ENCODE peak calls at places on chromosomes 6 and 20, in eight cellular contexts. Z is psoas muscle; M is nucleus accumbens; B is lower lobe of right lung; N is erythroblast; Y is activated effector memory CD4-positive, alpha-beta T cell treated with Interleukin-2 at 50 U/mL for 16 hours; U is activated T-helper 1 cell treated with anti-CD3 and anti-CD28 coated beads, Interleukin-2, amount 50 U/mL, for 16 hours; V is AG10803. F is an unnamed sample.

GRCh38 chr20:10673176-10673830 is 496 bp downstream of the JAG1 start:
- DNase-seq in Z (peak; percentile 27), M (no peak), B (peak; percentile 59), N (peak; percentile 56), Y (no peak), U (no peak), V (peak; percentile 29), F (peak; percentile 41)

GRCh38 chr6:54717849-54718455 is 128.6 kb upstream of the FAM83B start:
- DNase-seq in Z (no peak), M (no peak), B (no peak), N (peak; percentile 40), Y (no peak), U (no peak), V (peak; percentile 33), F (peak; percentile 12)

GRCh38 chr6:38371312-38371672 is 268.4 kb downstream of the BTBD9 start:
- DNase-seq in Z (no peak), M (no peak), B (no peak), N (no peak), Y (no peak), U (no peak), V (no peak), F (no peak)

GRCh38 chr20:53660947-53661381 is 67.3 kb upstream of the ZNF217 start:
- DNase-seq in Z (no peak), M (no peak), B (no peak), N (no peak), Y (no peak), U (no peak), V (peak; percentile 57), F (no peak)

GRCh38 chr6:35260642-35261570 is 1.4 kb downstream of the ZNF76 start:
- DNase-seq in Z (no peak), M (no peak), B (no peak), N (no peak), Y (no peak), U (no peak), V (no peak), F (no peak)

GRCh38 chr6:38658768-38659167 is 19.0 kb upstream of the BTBD9 start:
- DNase-seq in Z (no peak), M (no peak), B (no peak), N (no peak), Y (no peak), U (no peak), V (no peak), F (no peak)

GRCh38 chr6:11265932-11266331 is 33.5 kb upstream of the NEDD9 start:
- DNase-seq in Z (no peak), M (no peak), B (no peak), N (no peak), Y (no peak), U (no peak), V (no peak), F (no peak)

GRCh38 chr6:51843470-51844390 is 243.7 kb downstream of the PKHD1 start:
- DNase-seq in Z (no peak), M (no peak), B (no peak), N (no peak), Y (no peak), U (no peak), V (no peak), F (no peak)

GRCh38 chr6:126064994-126065401 is 78.7 kb downstream of the TRMT11 start:
- DNase-seq in Z (no peak), M (no peak), B (no peak), N (peak; percentile 48), Y (no peak), U (no peak), V (no peak), F (no peak)

GRCh38 chr6:79138146-79138545 is 60.1 kb upstream of the PHIP start:
- DNase-seq in Z (no peak), M (no peak), B (no peak), N (no peak), Y (no peak), U (no peak), V (peak; percentile 42), F (no peak)

GRCh38 chr6:75824160-75824559 is 75.1 kb downstream of the MYO6 start:
- DNase-seq in Z (no peak), M (no peak), B (no peak), N (no peak), Y (no peak), U (no peak), V (no peak), F (no peak)

GRCh38 chr6:89371849-89372505 is 19.5 kb upstream of the UBE2J1 start:
- DNase-seq in Z (peak; percentile 77), M (peak; percentile 68), B (peak; percentile 85), N (peak; percentile 68), Y (peak; percentile 71), U (peak; percentile 55), V (peak; percentile 53), F (peak; percentile 73)

GRCh38 chr6:31898200-31899011 is 908 bp upstream of the EHMT2 start:
- DNase-seq in Z (no peak), M (no peak), B (no peak), N (peak; percentile 69), Y (peak; percentile 18), U (no peak), V (peak; percentile 22), F (peak; percentile 43)

GRCh38 chr6:159836294-159837140 is 36.4 kb downstream of the PNLDC1 start:
- DNase-seq in Z (peak; percentile 47), M (no peak), B (peak; percentile 35), N (no peak), Y (no peak), U (no peak), V (no peak), F (no peak)

GRCh38 chr20:25042531-25043498 is 15.1 kb downstream of the ACSS1 start:
- DNase-seq in Z (peak; percentile 60), M (no peak), B (peak; percentile 89), N (peak; percentile 27), Y (peak; percentile 20), U (no peak), V (no peak), F (no peak)

GRCh38 chr6:38997128-38997761 is 51.3 kb upstream of the GLP1R start:
- DNase-seq in Z (no peak), M (no peak), B (no peak), N (peak; percentile 40), Y (no peak), U (no peak), V (peak; percentile 8), F (peak; percentile 41)

F was measured in HuH-7.